ENCODE peak calls at places on chromosomes 6 and 20, in five cellular contexts. One of them, this sample, is unnamed. For H3K4me1, the result is how much of the 10 kb centered on the place peaks cover.

GRCh38 chr6:2819891-2820814 is 21.5 kb downstream of the SERPINB1 start:
- ATAC-seq in left lung: no peak
- ATAC-seq in aorta: no peak
- ATAC-seq in right cardiac atrium: peak
- ATAC-seq in body of pancreas: no peak
- ATAC-seq in this sample: no peak

GRCh38 chr6:163192591-163192990 is 221.9 kb upstream of the QKI start:
- ATAC-seq in aorta: no peak
- ATAC-seq in body of pancreas: no peak
- ATAC-seq in left lung: no peak
- ATAC-seq in right cardiac atrium: no peak
- ATAC-seq in this sample: no peak

GRCh38 chr6:1678966-1679690 is 69.4 kb downstream of the FOXC1 start:
- ATAC-seq in right cardiac atrium: peak
- ATAC-seq in left lung: peak
- ATAC-seq in aorta: peak
- ATAC-seq in body of pancreas: no peak
- ATAC-seq in this sample: peak

GRCh38 chr20:53330744-53331143 is 262.9 kb downstream of the ZNF217 start:
- ATAC-seq in right cardiac atrium: no peak
- ATAC-seq in left lung: no peak
- ATAC-seq in aorta: no peak
- ATAC-seq in body of pancreas: no peak
- ATAC-seq in this sample: no peak

GRCh38 chr6:111157412-111157811 is 70.1 kb downstream of the SLC16A10 start:
- ATAC-seq in aorta: no peak
- ATAC-seq in right cardiac atrium: no peak
- ATAC-seq in left lung: no peak
- ATAC-seq in body of pancreas: no peak
- ATAC-seq in this sample: no peak

GRCh38 chr6:34346175-34347119 is 46.0 kb downstream of the NUDT3 start:
- ATAC-seq in left lung: no peak
- ATAC-seq in body of pancreas: no peak
- ATAC-seq in right cardiac atrium: no peak
- ATAC-seq in aorta: no peak
- ATAC-seq in this sample: no peak

GRCh38 chr6:148760143-148760505 is 13.3 kb downstream of the UST start:
- ATAC-seq in right cardiac atrium: no peak
- ATAC-seq in left lung: no peak
- ATAC-seq in body of pancreas: no peak
- ATAC-seq in aorta: no peak
- ATAC-seq in this sample: no peak

GRCh38 chr6:71410164-71410566 is 121.6 kb downstream of the OGFRL1 start:
- ATAC-seq in aorta: no peak
- ATAC-seq in left lung: no peak
- ATAC-seq in right cardiac atrium: no peak
- ATAC-seq in body of pancreas: peak
- ATAC-seq in this sample: no peak

GRCh38 chr6:3819161-3820110 is 29.7 kb upstream of the FAM50B start:
- ATAC-seq in left lung: no peak
- ATAC-seq in right cardiac atrium: no peak
- ATAC-seq in body of pancreas: no peak
- ATAC-seq in aorta: peak
- ATAC-seq in this sample: peak

GRCh38 chr20:25544760-25545159 is 40.6 kb downstream of the NINL start:
- ATAC-seq in aorta: no peak
- ATAC-seq in left lung: peak
- ATAC-seq in right cardiac atrium: no peak
- ATAC-seq in body of pancreas: no peak
- ATAC-seq in this sample: no peak

GRCh38 chr6:158970640-158971291 is 29.2 kb downstream of the RSPH3 start:
- ATAC-seq in left lung: peak
- ATAC-seq in aorta: no peak
- ATAC-seq in body of pancreas: no peak
- ATAC-seq in right cardiac atrium: peak
- ATAC-seq in this sample: no peak

GRCh38 chr6:10112871-10113584 is 301.8 kb downstream of the TFAP2A start:
- ATAC-seq in left lung: no peak
- ATAC-seq in body of pancreas: no peak
- ATAC-seq in aorta: no peak
- ATAC-seq in right cardiac atrium: no peak
- ATAC-seq in this sample: no peak

GRCh38 chr6:151285121-151285520 is 45.4 kb downstream of the AKAP12 start:
- ATAC-seq in left lung: peak
- ATAC-seq in right cardiac atrium: peak
- ATAC-seq in aorta: peak
- ATAC-seq in body of pancreas: peak
- ATAC-seq in this sample: peak

GRCh38 chr20:46607191-46607848 is 43.9 kb downstream of the SLC13A3 start:
- ATAC-seq in left lung: no peak
- ATAC-seq in right cardiac atrium: no peak
- ATAC-seq in aorta: no peak
- ATAC-seq in body of pancreas: no peak
- ATAC-seq in this sample: no peak

GRCh38 chr20:33370296-33370695 is 31.0 kb downstream of the CDK5RAP1 start:
- ATAC-seq in body of pancreas: no peak
- ATAC-seq in aorta: no peak
- ATAC-seq in left lung: peak
- ATAC-seq in right cardiac atrium: no peak
- ATAC-seq in this sample: peak

GRCh38 chr6:168507297-168507696 is 66.3 kb downstream of the SMOC2 start:
- ATAC-seq in left lung: no peak
- ATAC-seq in body of pancreas: peak
- ATAC-seq in right cardiac atrium: no peak
- ATAC-seq in aorta: no peak
- ATAC-seq in this sample: no peak

GRCh38 chr20:9353916-9354276 is 160.5 kb upstream of the LAMP5 start:
- ATAC-seq in body of pancreas: no peak
- ATAC-seq in left lung: peak
- ATAC-seq in right cardiac atrium: no peak
- ATAC-seq in aorta: no peak
- ATAC-seq in this sample: peak

GRCh38 chr6:79143320-79143898 is 65.4 kb upstream of the PHIP start:
- ATAC-seq in left lung: no peak
- ATAC-seq in body of pancreas: no peak
- ATAC-seq in right cardiac atrium: no peak
- ATAC-seq in aorta: no peak
- ATAC-seq in this sample: no peak

GRCh38 chr20:6122111-6122872 is 538 bp downstream of the FERMT1 start:
- ATAC-seq in right cardiac atrium: peak
- ATAC-seq in aorta: no peak
- ATAC-seq in left lung: peak
- ATAC-seq in body of pancreas: peak
- ATAC-seq in this sample: peak

GRCh38 chr20:31837896-31838397 is 7.5 kb downstream of the FOXS1 start:
- ATAC-seq in aorta: no peak
- ATAC-seq in left lung: no peak
- ATAC-seq in body of pancreas: no peak
- ATAC-seq in right cardiac atrium: no peak
- ATAC-seq in this sample: no peak

GRCh38 chr6:117795234-117795633 is 111.8 kb upstream of the SLC35F1 start:
- ATAC-seq in aorta: no peak
- ATAC-seq in left lung: no peak
- ATAC-seq in body of pancreas: no peak
- ATAC-seq in right cardiac atrium: no peak
- ATAC-seq in this sample: no peak

GRCh38 chr6:139879823-139880356 is 505.4 kb upstream of the CITED2 start:
- ATAC-seq in right cardiac atrium: no peak
- ATAC-seq in left lung: no peak
- ATAC-seq in body of pancreas: no peak
- ATAC-seq in aorta: no peak
- ATAC-seq in this sample: no peak

GRCh38 chr20:32583581-32584045 is 1.5 kb downstream of the NOL4L start:
- ATAC-seq in body of pancreas: no peak
- ATAC-seq in aorta: no peak
- ATAC-seq in right cardiac atrium: no peak
- ATAC-seq in left lung: peak
- ATAC-seq in this sample: peak

GRCh38 chr6:154410619-154411044 is 54.0 kb upstream of the IPCEF1 start:
- ATAC-seq in aorta: peak
- ATAC-seq in right cardiac atrium: peak
- ATAC-seq in left lung: peak
- ATAC-seq in body of pancreas: peak
- ATAC-seq in this sample: peak

GRCh38 chr6:1363729-1364572 is 25.4 kb upstream of the FOXF2 start:
- ATAC-seq in aorta: peak
- ATAC-seq in right cardiac atrium: peak
- ATAC-seq in left lung: peak
- ATAC-seq in body of pancreas: peak
- ATAC-seq in this sample: peak

GRCh38 chr6:108133594-108134179 is 32.1 kb upstream of the NR2E1 start:
- ATAC-seq in right cardiac atrium: peak
- ATAC-seq in aorta: peak
- ATAC-seq in body of pancreas: peak
- ATAC-seq in left lung: peak
- ATAC-seq in this sample: peak

GRCh38 chr6:148969679-148970078 is 222.8 kb downstream of the UST start:
- ATAC-seq in right cardiac atrium: peak
- ATAC-seq in left lung: peak
- ATAC-seq in aorta: no peak
- ATAC-seq in body of pancreas: no peak
- ATAC-seq in this sample: peak

GRCh38 chr6:161027385-161027784 is 35.8 kb downstream of the MAP3K4 start:
- ATAC-seq in body of pancreas: no peak
- ATAC-seq in left lung: no peak
- ATAC-seq in aorta: no peak
- ATAC-seq in right cardiac atrium: no peak
- ATAC-seq in this sample: no peak

GRCh38 chr6:66655420-66655819 is 948.4 kb upstream of the EYS start:
- ATAC-seq in body of pancreas: no peak
- ATAC-seq in aorta: no peak
- ATAC-seq in right cardiac atrium: no peak
- ATAC-seq in left lung: no peak
- ATAC-seq in this sample: no peak

GRCh38 chr20:20003088-20003954 is 13.8 kb upstream of the NAA20 start:
- ATAC-seq in left lung: peak
- ATAC-seq in aorta: peak
- ATAC-seq in body of pancreas: peak
- ATAC-seq in right cardiac atrium: peak
- ATAC-seq in this sample: peak

GRCh38 chr20:20002101-20002998 is 14.8 kb upstream of the NAA20 start:
- ATAC-seq in right cardiac atrium: peak
- ATAC-seq in aorta: peak
- ATAC-seq in left lung: peak
- ATAC-seq in body of pancreas: no peak
- ATAC-seq in this sample: no peak

GRCh38 chr20:19998990-19999705 is 18.0 kb upstream of the NAA20 start:
- ATAC-seq in left lung: no peak
- ATAC-seq in right cardiac atrium: no peak
- ATAC-seq in aorta: no peak
- ATAC-seq in body of pancreas: peak
- ATAC-seq in this sample: no peak

GRCh38 chr20:19996970-19997369 is 20.2 kb upstream of the NAA20 start:
- ATAC-seq in body of pancreas: no peak
- ATAC-seq in aorta: no peak
- ATAC-seq in left lung: no peak
- ATAC-seq in right cardiac atrium: peak
- ATAC-seq in this sample: no peak

GRCh38 chr20:20000223-20000968 is 16.8 kb upstream of the NAA20 start:
- ATAC-seq in body of pancreas: no peak
- ATAC-seq in left lung: peak
- ATAC-seq in right cardiac atrium: no peak
- ATAC-seq in aorta: no peak
- ATAC-seq in this sample: no peak
- H3K4me1 ChIP-seq in body of pancreas: half or more
- H3K4me1 ChIP-seq in left lung: under half
- H3K4me1 ChIP-seq in right cardiac atrium: under half
- H3K4me1 ChIP-seq in aorta: under half
- H3K4me1 ChIP-seq in this sample: half or more

GRCh38 chr20:61932711-61933480 is 132.8 kb downstream of the TAF4 start:
- ATAC-seq in aorta: no peak
- ATAC-seq in left lung: no peak
- ATAC-seq in body of pancreas: no peak
- ATAC-seq in right cardiac atrium: no peak
- ATAC-seq in this sample: no peak

GRCh38 chr20:61931476-61932198 is 134.0 kb downstream of the TAF4 start:
- ATAC-seq in aorta: no peak
- ATAC-seq in right cardiac atrium: no peak
- ATAC-seq in left lung: no peak
- ATAC-seq in body of pancreas: no peak
- ATAC-seq in this sample: no peak

GRCh38 chr20:61933481-61933950 is 132.2 kb downstream of the TAF4 start:
- ATAC-seq in right cardiac atrium: no peak
- ATAC-seq in body of pancreas: no peak
- ATAC-seq in aorta: no peak
- ATAC-seq in left lung: no peak
- ATAC-seq in this sample: no peak

GRCh38 chr20:61930776-61931475 is 134.8 kb downstream of the TAF4 start:
- ATAC-seq in aorta: no peak
- ATAC-seq in body of pancreas: no peak
- ATAC-seq in right cardiac atrium: no peak
- ATAC-seq in left lung: no peak
- ATAC-seq in this sample: no peak

GRCh38 chr20:61932199-61932592 is 133.5 kb downstream of the TAF4 start:
- ATAC-seq in body of pancreas: no peak
- ATAC-seq in right cardiac atrium: no peak
- ATAC-seq in aorta: no peak
- ATAC-seq in left lung: no peak
- ATAC-seq in this sample: no peak
- H3K4me1 ChIP-seq in body of pancreas: under half
- H3K4me1 ChIP-seq in right cardiac atrium: under half
- H3K4me1 ChIP-seq in aorta: under half
- H3K4me1 ChIP-seq in left lung: under half
- H3K4me1 ChIP-seq in this sample: under half

GRCh38 chr6:39812853-39813533 is 20.8 kb downstream of the DAAM2 start:
- ATAC-seq in body of pancreas: peak
- ATAC-seq in right cardiac atrium: peak
- ATAC-seq in left lung: peak
- ATAC-seq in aorta: peak
- ATAC-seq in this sample: peak

GRCh38 chr6:39811835-39812345 is 19.7 kb downstream of the DAAM2 start:
- ATAC-seq in body of pancreas: no peak
- ATAC-seq in right cardiac atrium: no peak
- ATAC-seq in left lung: no peak
- ATAC-seq in aorta: no peak
- ATAC-seq in this sample: no peak

GRCh38 chr6:39815356-39815755 is 23.2 kb downstream of the DAAM2 start:
- ATAC-seq in aorta: no peak
- ATAC-seq in body of pancreas: no peak
- ATAC-seq in right cardiac atrium: no peak
- ATAC-seq in left lung: no peak
- ATAC-seq in this sample: no peak

GRCh38 chr6:39814236-39814635 is 22.1 kb downstream of the DAAM2 start:
- ATAC-seq in aorta: no peak
- ATAC-seq in left lung: no peak
- ATAC-seq in right cardiac atrium: no peak
- ATAC-seq in body of pancreas: no peak
- ATAC-seq in this sample: no peak

GRCh38 chr6:39812496-39812852 is 20.3 kb downstream of the DAAM2 start:
- ATAC-seq in aorta: peak
- ATAC-seq in body of pancreas: no peak
- ATAC-seq in right cardiac atrium: peak
- ATAC-seq in left lung: peak
- ATAC-seq in this sample: peak
- H3K4me1 ChIP-seq in aorta: under half
- H3K4me1 ChIP-seq in body of pancreas: under half
- H3K4me1 ChIP-seq in right cardiac atrium: under half
- H3K4me1 ChIP-seq in left lung: under half
- H3K4me1 ChIP-seq in this sample: half or more

GRCh38 chr20:37291724-37292126 is 2.3 kb downstream of the MANBAL start:
- ATAC-seq in left lung: no peak
- ATAC-seq in body of pancreas: no peak
- ATAC-seq in right cardiac atrium: no peak
- ATAC-seq in aorta: no peak
- ATAC-seq in this sample: no peak
- H3K4me1 ChIP-seq in left lung: under half
- H3K4me1 ChIP-seq in body of pancreas: under half
- H3K4me1 ChIP-seq in right cardiac atrium: under half
- H3K4me1 ChIP-seq in aorta: under half
- H3K4me1 ChIP-seq in this sample: half or more

This sample was measured in gastroesophageal sphincter.